ENCODE peak calls at places on chromosome 4, in seven cellular contexts. F, P, H, Q, M, A and Z are unnamed samples.

GRCh38 chr4:182307746-182308145 is 64.5 kb downstream of the TENM3 start:
- DNase-seq in A (no peak), M (no peak), Q (no peak), P (no peak), F (peak), H (no peak), Z (peak)

GRCh38 chr4:174631901-174632758 is 109.8 kb upstream of the HPGD start:
- DNase-seq in A (peak), P (no peak), Q (no peak), M (peak), F (peak), H (peak), Z (peak)

GRCh38 chr4:84150177-84150576 is 348.9 kb downstream of the NKX6-1 start:
- DNase-seq in H (no peak), F (no peak), Q (no peak), P (no peak), M (no peak), A (no peak), Z (no peak)

GRCh38 chr4:118314221-118314620 is 38.6 kb downstream of the PRSS12 start:
- DNase-seq in H (no peak), A (no peak), Q (no peak), M (no peak), P (no peak), F (no peak), Z (no peak)

GRCh38 chr4:7021930-7022658 is 21.1 kb upstream of the TADA2B start:
- DNase-seq in P (no peak), A (peak), H (no peak), F (peak), Q (no peak), M (no peak), Z (peak)

GRCh38 chr4:2186133-2186864 is 55.6 kb downstream of the HAUS3 start:
- DNase-seq in A (peak), Q (peak), H (no peak), F (peak), P (peak), M (peak), Z (peak)

GRCh38 chr4:27009539-27009938 is 148.9 kb downstream of the STIM2 start:
- DNase-seq in F (peak), Q (no peak), A (no peak), P (no peak), H (no peak), M (no peak), Z (peak)

GRCh38 chr4:89558147-89558546 is 250.5 kb upstream of the GPRIN3 start:
- DNase-seq in A (no peak), Q (no peak), F (no peak), P (peak), M (peak), H (no peak), Z (peak)

GRCh38 chr4:6751611-6752485 is 30.7 kb upstream of the KIAA0232 start:
- DNase-seq in M (peak), A (no peak), F (peak), Q (no peak), P (no peak), H (no peak), Z (peak)

GRCh38 chr4:824461-825062 is 1.4 kb downstream of the CPLX1 start:
- DNase-seq in P (no peak), A (no peak), F (no peak), M (no peak), Q (no peak), H (no peak), Z (peak)

GRCh38 chr4:67871867-67872266 is 11.9 kb downstream of the TMPRSS11D start:
- DNase-seq in M (peak), A (peak), P (no peak), H (no peak), F (peak), Q (no peak), Z (peak)

GRCh38 chr4:168995537-168996295 is 14.3 kb downstream of the CBR4 start:
- DNase-seq in H (no peak), A (no peak), Q (no peak), M (no peak), P (no peak), F (peak), Z (peak)

GRCh38 chr4:166386491-166387367 is 513.7 kb downstream of the TLL1 start:
- DNase-seq in H (no peak), M (peak), Q (no peak), P (no peak), F (no peak), A (no peak), Z (peak)

GRCh38 chr4:38111717-38112116 is 151.5 kb downstream of the PTTG2 start:
- DNase-seq in Q (no peak), P (no peak), H (no peak), A (no peak), F (no peak), M (no peak), Z (no peak)

GRCh38 chr4:46450556-46450955 is 60.6 kb upstream of the GABRA2 start:
- DNase-seq in H (no peak), M (no peak), P (no peak), F (no peak), Q (no peak), A (no peak), Z (no peak)

GRCh38 chr4:30586850-30587249 is 133.3 kb upstream of the PCDH7 start:
- DNase-seq in H (no peak), P (no peak), M (peak), F (no peak), A (no peak), Q (no peak), Z (no peak)

GRCh38 chr4:89708903-89709361 is 128.0 kb downstream of the SNCA start:
- DNase-seq in H (no peak), A (no peak), F (peak), M (peak), P (no peak), Q (no peak), Z (peak)

GRCh38 chr4:83054928-83055327 is 19.9 kb downstream of the COPS4 start:
- DNase-seq in H (no peak), F (peak), M (no peak), Q (no peak), A (no peak), P (no peak), Z (peak)

GRCh38 chr4:151114986-151115385 is 15.6 kb downstream of the RPS3A start:
- DNase-seq in M (no peak), F (peak), H (no peak), Q (no peak), P (no peak), A (no peak), Z (no peak)

GRCh38 chr4:82017680-82018079 is 356.1 kb downstream of the HNRNPD start:
- DNase-seq in A (no peak), F (peak), P (no peak), H (peak), Q (no peak), M (peak), Z (peak)

GRCh38 chr4:150964754-150965153 is 50.3 kb downstream of the LRBA start:
- DNase-seq in M (no peak), F (no peak), H (no peak), P (no peak), A (no peak), Q (no peak), Z (no peak)

GRCh38 chr4:111923786-111924185 is 221.5 kb upstream of the FAM241A start:
- DNase-seq in A (no peak), M (no peak), F (no peak), H (no peak), Q (no peak), P (no peak), Z (no peak)

GRCh38 chr4:184937745-184938144 is 80.5 kb upstream of the HELT start:
- DNase-seq in A (no peak), F (no peak), M (no peak), H (no peak), Q (peak), P (no peak), Z (no peak)

GRCh38 chr4:152032722-152033131 is 271.9 kb upstream of the GATB start:
- DNase-seq in F (peak), P (no peak), H (no peak), A (no peak), Q (no peak), M (no peak), Z (peak)

GRCh38 chr4:148978301-148978700 is 536.1 kb upstream of the NR3C2 start:
- DNase-seq in M (no peak), F (no peak), P (no peak), Q (no peak), H (no peak), A (no peak), Z (no peak)

GRCh38 chr4:61533140-61533539 is 333.0 kb downstream of the ADGRL3 start:
- DNase-seq in F (peak), Q (no peak), P (no peak), A (peak), H (no peak), M (no peak), Z (no peak)

GRCh38 chr4:612749-613125 is 12.6 kb upstream of the PDE6B start:
- DNase-seq in P (no peak), Q (no peak), F (no peak), M (no peak), H (no peak), A (no peak), Z (no peak)

GRCh38 chr4:57065730-57066482 is 44.3 kb downstream of the IGFBP7 start:
- DNase-seq in F (peak), Q (no peak), H (no peak), M (no peak), P (no peak), A (no peak), Z (peak)

DNA sequence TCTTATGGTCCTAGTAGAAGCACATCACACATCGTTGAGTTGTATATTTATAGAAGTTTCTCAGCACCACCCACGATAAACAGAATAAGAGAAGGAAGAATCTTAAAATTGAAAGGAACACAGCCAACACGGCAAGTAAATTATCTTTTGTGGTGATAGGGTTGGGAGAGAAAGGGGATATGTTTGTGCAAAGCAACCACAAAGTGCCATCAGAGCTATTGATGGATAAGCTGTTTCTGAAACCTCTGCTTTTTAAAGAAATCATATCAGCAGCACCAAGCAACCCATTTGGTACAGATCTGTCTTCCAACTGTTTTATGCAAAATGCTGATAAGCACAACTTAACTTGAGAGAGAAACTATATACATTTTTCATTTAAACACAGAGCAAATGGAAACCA is 194.2 kb upstream of the HHIP start:
- DNase-seq in Q (no peak), F (peak), H (no peak), M (no peak), P (no peak), A (no peak), Z (peak)
- H3K23ac ChIP-seq in Q (no peak), F (no peak), H (no peak), M (no peak), P (no peak), A (no peak), Z (no peak)

GRCh38 chr4:62952366-62952765 is 1456.9 kb downstream of the TECRL start:
- DNase-seq in H (peak), F (no peak), M (no peak), Q (no peak), A (no peak), P (no peak), Z (no peak)

GRCh38 chr4:62953752-62954151 is 1455.5 kb downstream of the TECRL start:
- DNase-seq in A (no peak), Q (no peak), P (peak), F (no peak), M (peak), H (no peak), Z (no peak)

DNA sequence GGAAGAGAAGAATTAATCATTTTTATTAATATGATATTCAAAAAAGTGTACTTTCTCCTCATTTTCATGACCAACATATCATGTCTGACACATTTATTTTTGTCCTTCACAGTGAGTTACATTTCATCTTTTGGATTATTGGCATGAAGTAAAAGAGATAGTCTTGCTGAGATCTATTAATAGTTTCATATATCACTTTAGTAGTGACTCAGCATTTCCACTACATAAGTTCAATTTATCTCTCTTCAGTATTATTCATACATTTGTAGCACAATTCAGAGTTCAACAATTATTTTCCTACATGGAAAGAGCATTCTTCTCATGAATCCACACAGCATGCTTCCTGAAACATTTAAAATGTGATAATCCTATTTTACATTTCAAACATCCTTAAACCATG is 1461.1 kb downstream of the TECRL start:
- DNase-seq in P (no peak), Q (no peak), H (no peak), F (no peak), A (no peak), M (no peak), Z (peak)
- H3K23ac ChIP-seq in P (no peak), Q (no peak), H (no peak), F (no peak), A (no peak), M (no peak), Z (no peak)

GRCh38 chr4:23234716-23235115 is 542.0 kb downstream of the GBA3 start:
- DNase-seq in P (no peak), M (peak), Q (no peak), H (no peak), A (no peak), F (no peak), Z (no peak)
- H3K23ac ChIP-seq in P (no peak), M (no peak), Q (no peak), H (no peak), A (no peak), F (no peak), Z (no peak)

DNA sequence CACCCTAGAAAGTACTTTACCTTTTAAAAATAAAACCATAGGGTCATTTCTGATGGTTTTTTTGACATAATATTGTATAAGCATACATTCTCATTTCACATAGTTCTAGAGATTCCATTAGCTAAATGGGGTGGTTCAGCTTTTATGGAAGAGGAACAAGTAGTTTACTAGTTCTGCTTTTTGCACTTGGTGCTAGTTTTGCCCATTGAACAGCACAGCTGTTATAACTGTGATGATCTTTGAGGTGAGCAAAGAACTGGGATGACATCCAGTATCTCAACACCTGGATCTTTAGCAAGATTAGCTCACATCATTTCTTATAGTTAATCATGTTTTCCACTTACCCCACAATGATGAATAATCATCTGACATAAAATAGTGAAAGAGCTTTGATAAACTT is 40.9 kb downstream of the MOB1B start:
- DNase-seq in P (no peak), F (no peak), Q (no peak), H (no peak), M (no peak), A (no peak), Z (no peak)
- H3K23ac ChIP-seq in P (no peak), F (no peak), Q (no peak), H (no peak), M (no peak), A (no peak), Z (no peak)

DNA sequence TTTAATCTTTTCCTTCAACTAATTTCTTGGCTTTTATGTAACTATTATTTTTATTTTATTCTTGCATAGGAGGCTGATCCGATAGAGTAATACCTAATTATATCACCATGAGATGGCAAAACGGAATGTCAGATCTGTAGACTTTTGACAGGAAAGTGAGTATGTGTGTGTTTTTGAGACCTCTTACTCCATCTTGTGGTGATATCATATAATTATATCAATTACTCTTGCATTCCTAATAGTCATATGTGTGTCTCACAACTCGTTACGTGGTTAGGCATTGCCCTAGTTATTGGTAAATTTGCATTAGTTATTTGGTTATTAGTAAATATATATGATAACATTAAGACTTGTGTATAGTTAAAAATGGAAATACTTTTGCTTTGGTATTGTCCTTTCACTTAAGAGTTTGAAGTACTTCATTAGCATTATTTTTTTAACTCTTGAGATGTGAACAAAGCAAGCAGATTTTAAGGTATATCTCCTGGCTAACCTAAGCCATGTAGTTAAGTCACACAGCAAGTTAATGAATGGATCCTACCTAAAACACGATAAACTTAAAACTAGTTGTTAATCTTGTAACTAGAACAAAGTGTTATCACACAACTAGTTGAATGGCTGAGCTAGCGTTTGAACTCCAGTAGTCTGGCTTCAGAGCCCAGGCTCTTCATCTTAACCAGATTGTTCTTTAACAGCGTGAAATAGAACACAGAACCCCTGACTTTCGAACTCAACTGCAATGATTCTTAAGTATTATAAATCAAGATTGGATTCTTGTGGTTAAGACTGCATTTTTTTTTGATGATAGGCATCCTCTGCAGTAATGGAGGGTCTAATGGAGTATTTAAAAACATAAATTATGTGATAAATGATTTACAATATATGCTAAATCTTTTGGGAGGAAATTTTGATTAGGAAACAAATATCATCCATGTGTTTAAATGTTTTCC is 67.1 kb downstream of the PGRMC2 start:
- DNase-seq in A (no peak), Q (no peak), H (no peak), F (peak), P (no peak), M (peak), Z (peak)
- H3K23ac ChIP-seq in A (no peak), Q (no peak), H (no peak), F (no peak), P (no peak), M (no peak), Z (no peak)